ENCODE peak calls at places on chromosomes 1 and 21, in six cellular contexts. One of them, this sample, is unnamed.

GRCh38 chr1:1298861-1299685 is 8.7 kb downstream of the ACAP3 start:
- DNase-seq in IMR-90: no peak
- DNase-seq in RWPE1: no peak
- DNase-seq in uterus: no peak
- DNase-seq in lower lobe of right lung: no peak
- DNase-seq in tibial artery: no peak
- DNase-seq in this sample: no peak

GRCh38 chr1:151314137-151314875 is 12.9 kb downstream of the PI4KB start:
- DNase-seq in IMR-90: peak; percentile 87
- DNase-seq in RWPE1: peak; percentile 46
- DNase-seq in uterus: peak; percentile 92
- DNase-seq in lower lobe of right lung: peak; percentile 51
- DNase-seq in tibial artery: peak; percentile 84
- DNase-seq in this sample: no peak

GRCh38 chr1:1429671-1430073 is 5.8 kb upstream of the VWA1 start:
- DNase-seq in IMR-90: peak; percentile 27
- DNase-seq in RWPE1: no peak
- DNase-seq in uterus: no peak
- DNase-seq in lower lobe of right lung: no peak
- DNase-seq in tibial artery: peak; percentile 37
- DNase-seq in this sample: no peak

GRCh38 chr1:178543291-178543609 is 30.3 kb downstream of the TEX35 start:
- DNase-seq in IMR-90: no peak
- DNase-seq in RWPE1: no peak
- DNase-seq in uterus: no peak
- DNase-seq in lower lobe of right lung: no peak
- DNase-seq in tibial artery: no peak
- DNase-seq in this sample: no peak

GRCh38 chr1:241591736-241592135 is 48.4 kb downstream of the CHML start:
- DNase-seq in IMR-90: no peak
- DNase-seq in RWPE1: no peak
- DNase-seq in uterus: no peak
- DNase-seq in lower lobe of right lung: no peak
- DNase-seq in tibial artery: no peak
- DNase-seq in this sample: no peak

GRCh38 chr1:29706936-29707335 is 470.6 kb downstream of the PTPRU start:
- DNase-seq in IMR-90: peak; percentile 44
- DNase-seq in RWPE1: peak; percentile 68
- DNase-seq in uterus: no peak
- DNase-seq in lower lobe of right lung: no peak
- DNase-seq in tibial artery: no peak
- DNase-seq in this sample: no peak

GRCh38 chr1:10962483-10962882 is 50.0 kb upstream of the TARDBP start:
- DNase-seq in IMR-90: no peak
- DNase-seq in RWPE1: no peak
- DNase-seq in uterus: no peak
- DNase-seq in lower lobe of right lung: no peak
- DNase-seq in tibial artery: no peak
- DNase-seq in this sample: no peak

GRCh38 chr1:63710776-63711175 is 63.0 kb upstream of the ROR1 start:
- DNase-seq in IMR-90: no peak
- DNase-seq in RWPE1: no peak
- DNase-seq in uterus: no peak
- DNase-seq in lower lobe of right lung: no peak
- DNase-seq in tibial artery: no peak
- DNase-seq in this sample: no peak

GRCh38 chr1:226674892-226675719 is 64.0 kb downstream of the ITPKB start:
- DNase-seq in IMR-90: no peak
- DNase-seq in RWPE1: no peak
- DNase-seq in uterus: no peak
- DNase-seq in lower lobe of right lung: peak; percentile 64
- DNase-seq in tibial artery: peak; percentile 73
- DNase-seq in this sample: no peak

GRCh38 chr1:11792106-11792505 is 13.7 kb downstream of the MTHFR start:
- DNase-seq in IMR-90: no peak
- DNase-seq in RWPE1: no peak
- DNase-seq in uterus: no peak
- DNase-seq in lower lobe of right lung: peak; percentile 69
- DNase-seq in tibial artery: no peak
- DNase-seq in this sample: no peak

GRCh38 chr1:98053471-98054366 is 132.9 kb upstream of the DPYD start:
- DNase-seq in IMR-90: peak; percentile 65
- DNase-seq in RWPE1: peak; percentile 50
- DNase-seq in uterus: peak; percentile 44
- DNase-seq in lower lobe of right lung: peak; percentile 69
- DNase-seq in tibial artery: peak; percentile 48
- DNase-seq in this sample: peak; percentile 17

GRCh38 chr1:85406887-85407593 is 57.9 kb downstream of the DDAH1 start:
- DNase-seq in IMR-90: peak; percentile 94
- DNase-seq in RWPE1: peak; percentile 84
- DNase-seq in uterus: peak; percentile 42
- DNase-seq in lower lobe of right lung: no peak
- DNase-seq in tibial artery: peak; percentile 48
- DNase-seq in this sample: peak; percentile 55

GRCh38 chr1:154877370-154877974 is 7.4 kb upstream of the KCNN3 start:
- DNase-seq in IMR-90: peak; percentile 28
- DNase-seq in RWPE1: no peak
- DNase-seq in uterus: no peak
- DNase-seq in lower lobe of right lung: no peak
- DNase-seq in tibial artery: no peak
- DNase-seq in this sample: no peak

GRCh38 chr21:27954806-27955205 is 987.9 kb upstream of the ADAMTS5 start:
- DNase-seq in IMR-90: peak; percentile 71
- DNase-seq in RWPE1: no peak
- DNase-seq in uterus: no peak
- DNase-seq in lower lobe of right lung: no peak
- DNase-seq in tibial artery: no peak
- DNase-seq in this sample: no peak

GRCh38 chr1:145993618-145994390 is 2.6 kb downstream of the TXNIP start:
- DNase-seq in IMR-90: no peak
- DNase-seq in RWPE1: no peak
- DNase-seq in uterus: peak; percentile 14
- DNase-seq in lower lobe of right lung: no peak
- DNase-seq in tibial artery: no peak
- DNase-seq in this sample: no peak

GRCh38 chr1:224177356-224177999 is 5.6 kb upstream of the DEGS1 start:
- DNase-seq in IMR-90: no peak
- DNase-seq in RWPE1: no peak
- DNase-seq in uterus: no peak
- DNase-seq in lower lobe of right lung: no peak
- DNase-seq in tibial artery: no peak
- DNase-seq in this sample: no peak

GRCh38 chr1:10634428-10635384 is 160.0 kb downstream of the PEX14 start:
- DNase-seq in IMR-90: no peak
- DNase-seq in RWPE1: peak; percentile 34
- DNase-seq in uterus: peak; percentile 55
- DNase-seq in lower lobe of right lung: no peak
- DNase-seq in tibial artery: peak; percentile 59
- DNase-seq in this sample: peak; percentile 55

GRCh38 chr1:60540176-60540575 is 466.6 kb upstream of the C1orf87 start:
- DNase-seq in IMR-90: no peak
- DNase-seq in RWPE1: no peak
- DNase-seq in uterus: no peak
- DNase-seq in lower lobe of right lung: no peak
- DNase-seq in tibial artery: no peak
- DNase-seq in this sample: no peak

GRCh38 chr1:32650752-32651460 is at the start of gene RBBP4:
- DNase-seq in IMR-90: peak; percentile 96
- DNase-seq in RWPE1: peak; percentile 98
- DNase-seq in uterus: peak; percentile 98
- DNase-seq in lower lobe of right lung: peak; percentile 98
- DNase-seq in tibial artery: peak; percentile 95
- DNase-seq in this sample: peak; percentile 98

GRCh38 chr1:97551113-97551512 is 369.7 kb downstream of the DPYD start:
- DNase-seq in IMR-90: no peak
- DNase-seq in RWPE1: no peak
- DNase-seq in uterus: no peak
- DNase-seq in lower lobe of right lung: no peak
- DNase-seq in tibial artery: no peak
- DNase-seq in this sample: no peak

GRCh38 chr1:174153085-174153824 is 6.1 kb upstream of the RABGAP1L start:
- DNase-seq in IMR-90: peak; percentile 12
- DNase-seq in RWPE1: peak; percentile 64
- DNase-seq in uterus: no peak
- DNase-seq in lower lobe of right lung: no peak
- DNase-seq in tibial artery: no peak
- DNase-seq in this sample: no peak

GRCh38 chr1:204323887-204324286 is 35.8 kb downstream of the PLEKHA6 start:
- DNase-seq in IMR-90: peak; percentile 88
- DNase-seq in RWPE1: peak; percentile 77
- DNase-seq in uterus: no peak
- DNase-seq in lower lobe of right lung: no peak
- DNase-seq in tibial artery: no peak
- DNase-seq in this sample: no peak

GRCh38 chr1:194052514-194053333 is 866.3 kb upstream of the B3GALT2 start:
- DNase-seq in IMR-90: no peak
- DNase-seq in RWPE1: no peak
- DNase-seq in uterus: no peak
- DNase-seq in lower lobe of right lung: no peak
- DNase-seq in tibial artery: no peak
- DNase-seq in this sample: no peak

GRCh38 chr1:223077434-223077833 is 65.6 kb downstream of the TLR5 start:
- DNase-seq in IMR-90: no peak
- DNase-seq in RWPE1: no peak
- DNase-seq in uterus: no peak
- DNase-seq in lower lobe of right lung: no peak
- DNase-seq in tibial artery: no peak
- DNase-seq in this sample: no peak

GRCh38 chr1:116571215-116571919 is 541 bp upstream of the CD58 start:
- DNase-seq in IMR-90: no peak
- DNase-seq in RWPE1: no peak
- DNase-seq in uterus: no peak
- DNase-seq in lower lobe of right lung: peak; percentile 53
- DNase-seq in tibial artery: no peak
- DNase-seq in this sample: no peak

GRCh38 chr1:76269175-76269574 is 194.6 kb downstream of the ST6GALNAC3 start:
- DNase-seq in IMR-90: peak; percentile 49
- DNase-seq in RWPE1: no peak
- DNase-seq in uterus: no peak
- DNase-seq in lower lobe of right lung: no peak
- DNase-seq in tibial artery: no peak
- DNase-seq in this sample: no peak
- H3K27ac ChIP-seq in IMR-90: no peak overlapping the region
- H3K27ac ChIP-seq in RWPE1: no peak overlapping the region
- H3K27ac ChIP-seq in uterus: no peak overlapping the region
- H3K27ac ChIP-seq in lower lobe of right lung: no peak overlapping the region
- H3K27ac ChIP-seq in tibial artery: no peak overlapping the region
- H3K27ac ChIP-seq in this sample: no peak overlapping the region

DNA sequence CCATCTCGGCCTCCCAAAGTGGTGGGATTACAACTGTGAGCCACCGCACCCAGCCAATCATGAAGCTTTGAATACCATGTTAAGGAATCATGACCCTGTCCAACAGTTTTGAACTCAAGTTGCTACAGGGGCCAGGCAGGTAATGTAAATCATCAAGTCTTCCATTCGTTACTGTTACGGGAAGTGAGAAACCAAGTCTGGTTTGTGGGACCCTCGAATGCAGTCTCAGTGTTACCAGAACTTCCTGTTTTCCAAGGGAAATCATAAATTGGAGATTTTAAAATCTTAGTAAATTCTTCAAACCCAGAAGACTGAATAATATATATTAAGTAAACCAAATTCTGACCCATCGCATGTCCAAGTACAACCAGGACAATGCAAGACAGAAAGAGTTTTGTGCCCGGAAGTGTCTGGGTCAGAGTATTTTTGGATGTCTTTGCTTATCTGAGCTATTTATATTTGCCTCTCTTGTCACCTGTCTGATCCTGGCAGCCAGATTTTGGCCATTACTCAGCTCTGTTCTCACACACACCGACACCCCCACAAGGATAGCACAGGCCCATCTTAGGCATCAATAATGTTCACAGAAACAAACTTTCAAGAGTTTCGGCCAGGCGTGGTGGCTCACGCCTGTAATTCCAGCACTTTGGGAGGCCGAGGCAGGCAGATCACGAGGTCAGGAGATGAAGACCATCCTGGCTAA is 8.8 kb downstream of the ATP5IF1 start:
- DNase-seq in IMR-90: no peak
- DNase-seq in RWPE1: no peak
- DNase-seq in uterus: no peak
- DNase-seq in lower lobe of right lung: no peak
- DNase-seq in tibial artery: no peak
- DNase-seq in this sample: no peak
- H3K27ac ChIP-seq in IMR-90: no peak overlapping the region
- H3K27ac ChIP-seq in RWPE1: peak overlapping the region; percentile 94
- H3K27ac ChIP-seq in uterus: no peak overlapping the region
- H3K27ac ChIP-seq in lower lobe of right lung: no peak overlapping the region
- H3K27ac ChIP-seq in tibial artery: no peak overlapping the region
- H3K27ac ChIP-seq in this sample: no peak overlapping the region

DNA sequence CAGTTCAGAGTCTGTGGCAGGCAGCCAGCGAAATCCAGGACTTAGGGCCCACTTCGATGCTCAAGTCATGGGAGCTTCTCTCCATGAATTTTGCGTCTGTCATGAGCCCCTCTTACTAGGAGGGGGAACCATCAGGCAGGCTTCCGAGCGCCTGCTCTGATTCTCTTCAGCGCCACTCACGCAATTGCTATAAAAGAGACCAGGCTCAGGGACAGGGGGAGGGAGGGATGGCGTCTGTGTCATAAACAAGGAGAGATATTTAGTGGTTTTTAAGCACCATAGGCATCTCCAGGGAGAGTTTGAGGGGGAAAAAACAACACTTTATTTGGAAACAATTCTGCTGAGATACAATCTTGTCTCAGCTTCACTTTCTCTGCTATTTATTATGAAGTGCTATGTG is 60.6 kb downstream of the NAV1 start:
- DNase-seq in IMR-90: no peak
- DNase-seq in RWPE1: no peak
- DNase-seq in uterus: no peak
- DNase-seq in lower lobe of right lung: no peak
- DNase-seq in tibial artery: no peak
- DNase-seq in this sample: no peak
- H3K27ac ChIP-seq in IMR-90: no peak overlapping the region
- H3K27ac ChIP-seq in RWPE1: peak overlapping the region; percentile 79
- H3K27ac ChIP-seq in uterus: peak overlapping the region; percentile 81
- H3K27ac ChIP-seq in lower lobe of right lung: no peak overlapping the region
- H3K27ac ChIP-seq in tibial artery: no peak overlapping the region
- H3K27ac ChIP-seq in this sample: peak overlapping the region; percentile 24

DNA sequence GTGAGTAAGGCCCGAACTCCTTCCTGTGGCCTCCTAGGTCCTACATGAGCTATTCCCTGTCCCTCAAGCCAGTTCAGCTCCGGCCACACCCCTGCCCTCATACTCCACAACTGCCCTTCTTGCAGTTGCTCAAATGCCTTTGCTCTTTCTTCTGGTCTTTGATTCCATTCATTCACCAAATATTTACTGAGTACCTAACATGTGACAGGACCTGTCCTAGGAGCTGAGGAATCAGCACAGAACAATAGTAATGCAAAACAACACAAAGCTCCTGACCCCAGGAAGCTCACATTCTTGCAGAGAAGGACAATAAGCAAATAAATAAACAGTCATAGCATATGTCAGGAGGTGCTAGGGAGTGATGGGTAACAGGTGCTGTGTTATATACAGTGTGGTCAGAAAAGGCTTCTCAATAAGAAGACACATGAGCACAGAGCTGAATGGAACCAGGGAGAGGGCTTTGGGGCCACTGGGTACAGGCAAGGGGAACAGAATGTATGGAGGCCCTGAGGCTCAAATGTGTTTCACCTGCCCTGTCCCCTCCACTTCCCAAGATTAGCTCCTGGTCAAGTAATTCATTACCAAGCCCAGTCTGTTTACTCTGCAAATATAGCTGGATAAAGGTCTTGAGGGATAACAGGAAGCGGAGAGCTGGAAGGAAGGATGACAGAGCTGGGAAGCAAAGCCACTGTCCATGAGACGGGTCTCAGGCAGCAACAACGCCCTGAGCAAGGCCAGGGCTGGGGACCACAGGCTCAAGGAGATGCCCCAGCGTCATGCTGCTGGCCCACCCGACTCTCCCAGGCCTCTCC is 145.1 kb downstream of the CSMD2 start:
- DNase-seq in IMR-90: no peak
- DNase-seq in RWPE1: no peak
- DNase-seq in uterus: no peak
- DNase-seq in lower lobe of right lung: no peak
- DNase-seq in tibial artery: no peak
- DNase-seq in this sample: no peak
- H3K27ac ChIP-seq in IMR-90: no peak overlapping the region
- H3K27ac ChIP-seq in RWPE1: no peak overlapping the region
- H3K27ac ChIP-seq in uterus: no peak overlapping the region
- H3K27ac ChIP-seq in lower lobe of right lung: no peak overlapping the region
- H3K27ac ChIP-seq in tibial artery: no peak overlapping the region
- H3K27ac ChIP-seq in this sample: no peak overlapping the region